ENCODE peak calls at places on chromosomes 12 and 14, in nine cellular contexts. S is tibial nerve; U is GM12891; A is activated CD4-positive, alpha-beta T cell treated with anti-CD3 and anti-CD28 coated beads, Interleukin-2, amount 50 U/mL, for 24 hours; T is stimulated activated CD4-positive, alpha-beta T cell treated with anti-CD3 and anti-CD28 coated beads, Interleukin-2, amount 100 ng/mL, for 48 hours; P is germinal center; E is NCI-H1694 treated with DMSO at 0.1 percent for 48 hours; B is heart left ventricle; G is HTR-8/SVneo. K is an unnamed sample.

GRCh38 chr14:51849095-51849494 is 11.3 kb upstream of the GNG2 start:
- DNase-seq in S (no peak), U (no peak), A (peak; percentile 40), T (no peak), P (no peak), E (no peak), B (no peak), G (no peak), K (no peak)

GRCh38 chr14:76051717-76052459 is 66.3 kb downstream of the IFT43 start:
- DNase-seq in S (no peak), U (no peak), A (no peak), T (no peak), P (no peak), E (no peak), B (no peak), G (no peak), K (no peak)

GRCh38 chr14:75322746-75323145 is 44.1 kb downstream of the FOS start:
- DNase-seq in S (no peak), U (no peak), A (no peak), T (no peak), P (no peak), E (no peak), B (no peak), G (no peak), K (no peak)

GRCh38 chr12:89015419-89015818 is 336.9 kb downstream of the DUSP6 start:
- DNase-seq in S (no peak), U (no peak), A (no peak), T (no peak), P (no peak), E (no peak), B (no peak), G (no peak), K (no peak)

GRCh38 chr12:130423136-130423535 is 85.4 kb downstream of the PIWIL1 start:
- DNase-seq in S (no peak), U (no peak), A (no peak), T (no peak), P (no peak), E (no peak), B (no peak), G (no peak), K (no peak)

GRCh38 chr14:75497191-75497590 is 25.1 kb upstream of the BATF start:
- DNase-seq in S (no peak), U (no peak), A (no peak), T (peak; percentile 35), P (no peak), E (no peak), B (no peak), G (no peak), K (no peak)

GRCh38 chr12:68336754-68337343 is 4.7 kb upstream of the MDM1 start:
- DNase-seq in S (no peak), U (no peak), A (no peak), T (no peak), P (no peak), E (no peak), B (no peak), G (no peak), K (no peak)

GRCh38 chr12:62191747-62192485 is 68.3 kb upstream of the USP15 start:
- DNase-seq in S (no peak), U (peak; percentile 2), A (no peak), T (no peak), P (peak; percentile 4), E (no peak), B (peak; percentile 54), G (peak; percentile 8), K (no peak)

GRCh38 chr12:97235102-97235501 is 227.5 kb upstream of the RMST start:
- DNase-seq in S (no peak), U (no peak), A (no peak), T (no peak), P (no peak), E (no peak), B (no peak), G (no peak), K (no peak)

GRCh38 chr12:54932691-54933090 is 51.9 kb downstream of the TESPA1 start:
- DNase-seq in S (peak; percentile 50), U (no peak), A (no peak), T (no peak), P (no peak), E (no peak), B (no peak), G (no peak), K (no peak)

GRCh38 chr12:25692115-25693035 is 139.3 kb upstream of the LMNTD1 start:
- DNase-seq in S (peak; percentile 22), U (no peak), A (no peak), T (no peak), P (no peak), E (no peak), B (no peak), G (no peak), K (no peak)

GRCh38 chr14:61343471-61343870 is 22.1 kb downstream of the PRKCH start:
- DNase-seq in S (no peak), U (no peak), A (no peak), T (no peak), P (no peak), E (no peak), B (no peak), G (no peak), K (no peak)

GRCh38 chr12:123267991-123268843 is 3.4 kb downstream of the CDK2AP1 start:
- DNase-seq in S (no peak), U (no peak), A (no peak), T (no peak), P (no peak), E (peak; percentile 60), B (peak; percentile 74), G (no peak), K (peak; percentile 67)

GRCh38 chr14:51716610-51717009 is 64.9 kb downstream of the FRMD6 start:
- DNase-seq in S (no peak), U (no peak), A (no peak), T (no peak), P (no peak), E (no peak), B (no peak), G (peak; percentile 10), K (no peak)

GRCh38 chr12:13044002-13044858 is at the start of gene FAM234B:
- DNase-seq in S (peak; percentile 66), U (peak; percentile 79), A (peak; percentile 64), T (peak; percentile 69), P (peak; percentile 78), E (peak; percentile 82), B (peak; percentile 92), G (peak; percentile 69), K (peak; percentile 68)

GRCh38 chr12:58529114-58529665 is 391.1 kb downstream of the LRIG3 start:
- DNase-seq in S (no peak), U (no peak), A (no peak), T (no peak), P (no peak), E (no peak), B (no peak), G (no peak), K (no peak)

GRCh38 chr12:100799770-100800169 is 5.2 kb downstream of the ANO4 start:
- DNase-seq in S (no peak), U (no peak), A (no peak), T (no peak), P (no peak), E (no peak), B (no peak), G (no peak), K (no peak)

GRCh38 chr12:7190268-7191055 is 976 bp downstream of the PEX5 start:
- DNase-seq in S (no peak), U (peak; percentile 15), A (no peak), T (no peak), P (peak; percentile 33), E (no peak), B (peak; percentile 66), G (no peak), K (no peak)

GRCh38 chr14:51603495-51603894 is 48.2 kb upstream of the FRMD6 start:
- DNase-seq in S (no peak), U (no peak), A (no peak), T (no peak), P (no peak), E (no peak), B (no peak), G (no peak), K (no peak)

GRCh38 chr14:100589760-100590469 is 2.7 kb upstream of the BEGAIN start:
- DNase-seq in S (no peak), U (no peak), A (no peak), T (no peak), P (no peak), E (peak; percentile 26), B (no peak), G (no peak), K (no peak)

GRCh38 chr12:3990356-3990975 is 117.3 kb upstream of the PARP11 start:
- DNase-seq in S (no peak), U (no peak), A (no peak), T (no peak), P (no peak), E (no peak), B (no peak), G (no peak), K (no peak)

GRCh38 chr14:71452987-71453386 is 479.2 kb upstream of the RGS6 start:
- DNase-seq in S (no peak), U (no peak), A (no peak), T (no peak), P (no peak), E (no peak), B (no peak), G (no peak), K (no peak)

GRCh38 chr12:120262852-120263724 is 2.4 kb downstream of the PXN start:
- DNase-seq in S (no peak), U (no peak), A (no peak), T (no peak), P (no peak), E (no peak), B (no peak), G (no peak), K (no peak)

GRCh38 chr12:10392394-10392930 is 2.6 kb upstream of the KLRK1 start:
- DNase-seq in S (peak; percentile 74), U (no peak), A (no peak), T (no peak), P (no peak), E (no peak), B (no peak), G (peak; percentile 45), K (peak; percentile 88)

GRCh38 chr14:23829736-23830474 is 123.7 kb upstream of the DHRS4 start:
- DNase-seq in S (no peak), U (no peak), A (no peak), T (no peak), P (no peak), E (no peak), B (no peak), G (peak; percentile 64), K (no peak)